ENCODE peak calls at places on chromosome X, in ten cellular contexts. S is OCI-LY7, X is AG04449, Z is left ventricle myocardium inferior, Y is Peyer's patch, O is colonic mucosa, C is lower lobe of right lung, P is left lung, F is HFF-Myc, G is thyroid gland. L is an unnamed sample.

GRCh38 chrX:23729214-23729613 is 13.9 kb downstream of the ACOT9 start:
- DNase-seq in S (no peak), X (no peak), Z (no peak), Y (no peak), O (no peak), C (no peak), P (no peak), F (no peak), G (no peak), L (no peak)

GRCh38 chrX:69133561-69134542 is 31.4 kb downstream of the PJA1 start:
- DNase-seq in S (peak), X (no peak), Z (no peak), Y (no peak), O (peak), C (no peak), P (no peak), F (no peak), G (peak), L (no peak)

GRCh38 chrX:69493766-69494165 is 10.4 kb upstream of the NALF2 start:
- DNase-seq in S (no peak), X (no peak), Z (no peak), Y (no peak), O (no peak), C (no peak), P (no peak), F (no peak), G (no peak), L (no peak)

GRCh38 chrX:34619920-34620319 is 37.2 kb downstream of the TMEM47 start:
- DNase-seq in S (no peak), X (no peak), Z (no peak), Y (no peak), O (no peak), C (no peak), P (no peak), F (no peak), G (no peak), L (no peak)

GRCh38 chrX:101291204-101291603 is at the start of gene TAF7L:
- DNase-seq in S (no peak), X (no peak), Z (no peak), Y (peak), O (no peak), C (no peak), P (peak), F (no peak), G (no peak), L (no peak)

GRCh38 chrX:85611926-85612325 is 232.5 kb upstream of the POF1B start:
- DNase-seq in S (peak), X (no peak), Z (no peak), Y (no peak), O (no peak), C (no peak), P (no peak), F (no peak), G (no peak), L (no peak)

GRCh38 chrX:42732506-42732905 is 45.5 kb downstream of the PPP1R2C start:
- DNase-seq in S (no peak), X (no peak), Z (peak), Y (no peak), O (no peak), C (no peak), P (no peak), F (no peak), G (no peak), L (no peak)

GRCh38 chrX:23127586-23127985 is 127.8 kb downstream of the DDX53 start:
- DNase-seq in S (no peak), X (no peak), Z (no peak), Y (no peak), O (no peak), C (no peak), P (no peak), F (no peak), G (no peak), L (no peak)

GRCh38 chrX:124736553-124737240 is 390.3 kb downstream of the SH2D1A start:
- DNase-seq in S (no peak), X (no peak), Z (no peak), Y (no peak), O (no peak), C (no peak), P (peak), F (no peak), G (no peak), L (no peak)

GRCh38 chrX:78102100-78102499 is 1.9 kb upstream of the PGK1 start:
- DNase-seq in S (peak), X (no peak), Z (no peak), Y (no peak), O (no peak), C (no peak), P (no peak), F (no peak), G (no peak), L (no peak)

GRCh38 chrX:30308263-30309138 is 689 bp downstream of the NR0B1 start:
- DNase-seq in S (no peak), X (no peak), Z (no peak), Y (peak), O (no peak), C (peak), P (peak), F (no peak), G (no peak), L (no peak)

GRCh38 chrX:152926279-152926678 is 28.4 kb downstream of the ZNF185 start:
- DNase-seq in S (peak), X (peak), Z (no peak), Y (no peak), O (peak), C (no peak), P (no peak), F (peak), G (peak), L (no peak)

GRCh38 chrX:150870487-150871340 is 27.8 kb downstream of the CD99L2 start:
- DNase-seq in S (no peak), X (no peak), Z (no peak), Y (no peak), O (no peak), C (no peak), P (no peak), F (no peak), G (no peak), L (no peak)

GRCh38 chrX:134406230-134406794 is 53.7 kb upstream of the HPRT1 start:
- DNase-seq in S (no peak), X (no peak), Z (no peak), Y (no peak), O (peak), C (no peak), P (no peak), F (no peak), G (no peak), L (no peak)

GRCh38 chrX:72576161-72576896 is 3.7 kb upstream of the HDAC8 start:
- DNase-seq in S (no peak), X (no peak), Z (no peak), Y (no peak), O (no peak), C (no peak), P (no peak), F (no peak), G (no peak), L (no peak)

GRCh38 chrX:79270401-79270800 is 96.7 kb downstream of the ITM2A start:
- DNase-seq in S (peak), X (no peak), Z (peak), Y (no peak), O (peak), C (peak), P (peak), F (no peak), G (peak), L (no peak)

GRCh38 chrX:81259008-81259713 is 57.3 kb downstream of the SH3BGRL start:
- DNase-seq in S (no peak), X (no peak), Z (no peak), Y (no peak), O (no peak), C (no peak), P (no peak), F (peak), G (no peak), L (no peak)

GRCh38 chrX:136162827-136163427 is 15.6 kb downstream of the FHL1 start:
- DNase-seq in S (peak), X (no peak), Z (peak), Y (peak), O (peak), C (peak), P (no peak), F (no peak), G (peak), L (no peak)

GRCh38 chrX:30961805-30962204 is 72.8 kb upstream of the TAB3 start:
- DNase-seq in S (no peak), X (no peak), Z (no peak), Y (no peak), O (no peak), C (no peak), P (no peak), F (no peak), G (no peak), L (no peak)

GRCh38 chrX:76029385-76029784 is 143.5 kb upstream of the PBDC1 start:
- DNase-seq in S (no peak), X (no peak), Z (no peak), Y (no peak), O (no peak), C (no peak), P (peak), F (no peak), G (no peak), L (no peak)

GRCh38 chrX:107301253-107301652 is 94.8 kb downstream of the DNAAF6 start:
- DNase-seq in S (no peak), X (no peak), Z (no peak), Y (no peak), O (no peak), C (no peak), P (no peak), F (no peak), G (no peak), L (no peak)

GRCh38 chrX:151240237-151240636 is 63.9 kb downstream of the GPR50 start:
- DNase-seq in S (no peak), X (no peak), Z (no peak), Y (no peak), O (no peak), C (no peak), P (no peak), F (no peak), G (no peak), L (no peak)

GRCh38 chrX:84187501-84188319 is at the start of gene RPS6KA6:
- DNase-seq in S (no peak), X (no peak), Z (peak), Y (peak), O (peak), C (peak), P (peak), F (no peak), G (peak), L (no peak)

GRCh38 chrX:141989134-141989533 is 85.4 kb downstream of the MAGEC1 start:
- DNase-seq in S (no peak), X (no peak), Z (no peak), Y (no peak), O (no peak), C (no peak), P (no peak), F (no peak), G (peak), L (no peak)

GRCh38 chrX:2708016-2708415 is 16.9 kb downstream of the CD99 start:
- DNase-seq in S (peak), X (no peak), Z (no peak), Y (peak), O (no peak), C (no peak), P (no peak), F (no peak), G (no peak), L (no peak)

GRCh38 chrX:46601283-46601682 is 27.7 kb downstream of the CHST7 start:
- DNase-seq in S (no peak), X (no peak), Z (no peak), Y (no peak), O (no peak), C (no peak), P (no peak), F (no peak), G (no peak), L (no peak)

GRCh38 chrX:115393271-115393670 is 103.8 kb downstream of the LUZP4 start:
- DNase-seq in S (no peak), X (no peak), Z (no peak), Y (no peak), O (no peak), C (no peak), P (no peak), F (no peak), G (no peak), L (no peak)

GRCh38 chrX:68681443-68681941 is 34.0 kb downstream of the STARD8 start:
- DNase-seq in S (no peak), X (peak), Z (no peak), Y (no peak), O (no peak), C (no peak), P (no peak), F (no peak), G (no peak), L (no peak)

GRCh38 chrX:20007962-20008633 is 17.2 kb upstream of the BCLAF3 start:
- DNase-seq in S (peak), X (no peak), Z (no peak), Y (no peak), O (no peak), C (no peak), P (no peak), F (no peak), G (no peak), L (no peak)
- H3K4me3 ChIP-seq in S (no peak), X (no peak), Z (no peak), Y (no peak), O (no peak), C (no peak), P (no peak), F (no peak), G (no peak), L (no peak)

GRCh38 chrX:119489212-119490074 is 21.2 kb downstream of the SLC25A5 start:
- DNase-seq in S (no peak), X (no peak), Z (no peak), Y (no peak), O (no peak), C (no peak), P (no peak), F (no peak), G (no peak), L (no peak)

GRCh38 chrX:119486745-119487144 is 18.5 kb downstream of the SLC25A5 start:
- DNase-seq in S (no peak), X (no peak), Z (no peak), Y (no peak), O (no peak), C (no peak), P (no peak), F (no peak), G (no peak), L (no peak)

GRCh38 chrX:119482497-119483480 is 14.5 kb downstream of the SLC25A5 start:
- DNase-seq in S (no peak), X (no peak), Z (peak), Y (peak), O (peak), C (peak), P (peak), F (no peak), G (peak), L (no peak)

GRCh38 chrX:119492463-119492862 is 24.2 kb downstream of the SLC25A5 start:
- DNase-seq in S (no peak), X (no peak), Z (no peak), Y (no peak), O (no peak), C (no peak), P (no peak), F (no peak), G (peak), L (no peak)

DNA sequence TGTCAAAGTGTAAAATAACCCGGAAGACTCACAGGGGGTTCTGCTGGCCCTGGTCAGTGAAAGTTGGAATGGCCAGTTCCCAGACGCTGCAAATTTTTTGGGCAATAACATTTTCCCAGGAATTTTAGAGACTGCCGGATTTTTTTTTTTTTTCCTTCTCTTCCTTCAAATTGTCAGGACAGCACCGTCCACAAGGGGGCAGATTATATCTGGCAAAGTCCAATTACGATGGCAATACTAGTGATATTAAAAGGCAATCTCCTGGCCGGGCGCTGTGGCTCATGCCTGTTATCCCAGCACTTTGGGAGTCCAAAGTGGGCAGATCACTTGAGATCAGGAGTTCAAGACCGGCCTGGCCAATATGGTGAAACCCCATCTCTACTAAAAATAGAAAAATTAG is 20.5 kb downstream of the SLC25A5 start:
- DNase-seq in S (peak), X (no peak), Z (no peak), Y (no peak), O (peak), C (peak), P (no peak), F (no peak), G (peak), L (no peak)
- TF ChIP-seq CTCF in S (peak), X (peak), Z (peak), Y (peak), O (peak), C (peak), P (peak), F (peak), G (peak), L (peak)

GRCh38 chrX:154459843-154460242 is 1.8 kb downstream of the PLXNA3 start:
- DNase-seq in S (no peak), X (no peak), Z (no peak), Y (no peak), O (no peak), C (no peak), P (no peak), F (no peak), G (no peak), L (no peak)
- H3K4me3 ChIP-seq in S (no peak), X (peak), Z (peak), Y (no peak), O (peak), C (peak), P (peak), F (peak), G (no peak), L (peak)

DNA sequence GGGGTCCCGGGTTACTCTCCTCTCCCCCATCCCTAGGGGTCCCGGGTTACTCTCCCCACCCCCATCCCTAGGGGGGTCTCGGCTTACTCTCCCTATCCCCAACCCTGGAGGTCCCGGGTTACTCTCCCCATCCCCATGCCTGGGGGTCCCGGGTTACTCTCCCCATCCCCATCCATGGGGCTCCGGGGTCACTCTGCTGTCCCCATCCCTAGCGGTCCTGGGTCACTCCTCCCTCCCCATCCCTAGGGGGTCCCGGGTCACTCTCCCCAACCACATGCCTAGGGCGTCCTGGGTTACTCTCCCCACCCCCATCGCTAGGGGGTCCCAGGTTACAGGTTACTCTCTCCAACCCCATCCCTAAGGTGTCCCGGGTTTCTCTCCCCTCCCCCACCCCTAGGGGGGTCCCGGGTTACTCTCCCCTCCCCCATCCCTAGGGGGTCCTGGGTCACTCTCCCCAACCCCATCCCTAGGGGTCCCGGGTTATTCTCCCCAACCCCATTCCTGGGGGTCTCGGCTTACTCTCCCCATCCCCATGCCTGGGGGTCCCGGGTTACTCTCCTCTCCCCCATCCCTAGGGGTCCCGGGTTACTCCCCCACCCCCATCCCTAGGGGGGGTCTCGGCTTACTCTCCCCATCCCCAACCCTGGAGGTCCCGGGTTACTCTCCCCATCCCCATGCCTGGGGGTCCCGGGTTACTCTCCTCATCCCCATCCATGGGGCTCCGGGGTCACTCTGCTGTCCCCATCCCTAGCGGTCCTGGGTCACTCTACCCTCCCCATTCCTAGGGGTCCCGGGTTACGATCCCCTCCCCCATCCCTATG is 823 bp downstream of the ASMTL start:
- DNase-seq in S (no peak), X (no peak), Z (no peak), Y (peak), O (peak), C (no peak), P (no peak), F (no peak), G (no peak), L (no peak)
- TF ChIP-seq CTCF in S (peak), X (no peak), Z (no peak), Y (no peak), O (no peak), C (no peak), P (no peak), F (no peak), G (no peak), L (no peak)

DNA sequence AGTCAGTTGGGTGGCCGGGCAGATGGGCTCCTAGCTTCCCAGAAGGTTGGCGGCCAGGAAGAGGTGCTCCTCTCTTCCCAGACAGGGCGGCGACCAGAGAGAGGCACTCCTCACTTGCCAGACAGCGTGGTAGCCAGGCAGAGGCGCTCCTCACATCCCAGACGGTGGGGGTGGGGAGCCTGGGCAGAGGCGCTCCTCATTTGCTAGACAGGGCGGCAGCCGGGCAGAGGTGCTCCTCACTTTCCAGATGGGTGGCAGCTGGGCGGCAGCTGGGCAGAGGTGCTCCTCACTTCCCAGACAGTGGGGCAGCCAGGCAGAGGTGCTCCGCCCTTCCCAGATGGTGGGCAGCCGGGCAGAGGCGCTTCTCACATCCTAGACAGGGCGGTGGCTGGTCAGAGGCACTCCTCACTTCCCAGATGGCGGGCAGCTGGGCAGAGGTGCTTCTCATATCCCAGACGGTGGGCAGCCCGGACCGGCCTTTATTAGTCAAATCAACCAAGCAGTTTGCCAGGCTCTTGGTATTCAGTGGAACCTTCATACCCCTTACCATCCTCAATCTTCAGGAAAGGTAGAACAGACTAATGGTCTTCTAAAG is 13.5 kb upstream of the NONO start:
- DNase-seq in S (no peak), X (no peak), Z (no peak), Y (no peak), O (no peak), C (no peak), P (no peak), F (no peak), G (no peak), L (no peak)
- H3K4me3 ChIP-seq in S (no peak), X (no peak), Z (no peak), Y (no peak), O (no peak), C (no peak), P (no peak), F (no peak), G (no peak), L (no peak)

DNA sequence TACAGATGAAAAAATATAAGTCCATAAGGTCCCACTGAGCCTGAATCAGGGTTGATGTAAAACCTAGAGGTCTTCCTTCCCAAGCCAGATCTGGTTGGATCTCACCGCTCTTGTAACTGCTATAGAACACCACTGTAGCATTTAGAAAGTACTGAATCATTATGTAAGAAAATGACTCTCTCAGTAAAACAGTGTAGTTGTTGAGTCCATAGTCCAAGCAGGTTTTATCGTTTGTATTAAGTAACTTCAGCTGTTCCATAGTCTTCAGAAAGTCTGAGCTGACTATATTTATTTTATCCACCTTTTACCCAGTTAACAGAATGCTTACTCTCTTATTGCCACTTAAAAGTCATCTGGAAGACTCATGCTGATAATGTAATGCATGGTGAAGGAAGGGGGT is 82.2 kb downstream of the POLA1 start:
- DNase-seq in S (no peak), X (no peak), Z (no peak), Y (no peak), O (no peak), C (no peak), P (no peak), F (no peak), G (no peak), L (no peak)
- TF ChIP-seq CTCF in S (no peak), X (no peak), Z (no peak), Y (no peak), O (no peak), C (no peak), P (no peak), F (no peak), G (no peak), L (no peak)

DNA sequence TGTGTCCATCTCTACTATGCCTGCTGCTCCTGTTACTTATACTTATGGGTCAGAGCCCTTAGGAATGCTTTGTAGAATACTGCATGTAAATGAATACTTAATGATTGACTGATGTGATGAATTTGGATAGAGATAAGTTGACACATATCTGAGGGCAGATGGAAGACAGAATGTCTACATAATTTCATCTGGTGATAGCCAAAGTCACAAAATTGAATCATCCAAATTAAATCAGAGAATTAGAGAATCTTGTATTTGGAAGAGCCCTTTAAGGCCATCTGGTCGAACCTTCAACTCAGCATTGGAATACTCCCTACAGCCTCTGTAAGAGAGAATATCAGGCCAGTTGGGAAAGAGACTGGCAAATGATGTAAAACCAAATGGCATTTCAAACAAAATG is 944.7 kb downstream of the RPA4 start:
- DNase-seq in S (no peak), X (no peak), Z (no peak), Y (no peak), O (no peak), C (no peak), P (no peak), F (no peak), G (no peak), L (no peak)
- H3K4me3 ChIP-seq in S (no peak), X (no peak), Z (no peak), Y (no peak), O (no peak), C (no peak), P (no peak), F (no peak), G (no peak), L (no peak)

L was measured in BJ.